ENCODE peak calls at places on chromosomes 12 and 14, in four cellular contexts. One of them, this sample, is unnamed.

GRCh38 chr12:26471560-26471959 is 276.2 kb downstream of the SSPN start:
- DNase-seq in GM23338: no peak
- DNase-seq in CD8-positive, alpha-beta T cell: no peak
- DNase-seq in pancreas: peak; percentile 18
- DNase-seq in this sample: no peak

GRCh38 chr12:112839386-112839972 is 47.9 kb downstream of the RPH3A start:
- DNase-seq in CD8-positive, alpha-beta T cell: no peak
- DNase-seq in pancreas: no peak
- DNase-seq in GM23338: peak; percentile 55
- DNase-seq in this sample: no peak

GRCh38 chr12:12896261-12896660 is 4.9 kb downstream of the GPRC5A start:
- DNase-seq in GM23338: no peak
- DNase-seq in CD8-positive, alpha-beta T cell: no peak
- DNase-seq in pancreas: no peak
- DNase-seq in this sample: no peak

GRCh38 chr12:96635844-96636243 is 146.5 kb downstream of the CFAP54 start:
- DNase-seq in pancreas: no peak
- DNase-seq in GM23338: no peak
- DNase-seq in CD8-positive, alpha-beta T cell: no peak
- DNase-seq in this sample: no peak

GRCh38 chr12:98741615-98742265 is 96.7 kb downstream of the APAF1 start:
- DNase-seq in pancreas: no peak
- DNase-seq in CD8-positive, alpha-beta T cell: no peak
- DNase-seq in GM23338: peak; percentile 51
- DNase-seq in this sample: no peak

GRCh38 chr14:49992901-49993335 is 100.0 kb downstream of the ARF6 start:
- DNase-seq in CD8-positive, alpha-beta T cell: no peak
- DNase-seq in GM23338: no peak
- DNase-seq in pancreas: no peak
- DNase-seq in this sample: peak; percentile 47

GRCh38 chr14:99134333-99135046 is 137.5 kb downstream of the BCL11B start:
- DNase-seq in GM23338: no peak
- DNase-seq in pancreas: no peak
- DNase-seq in CD8-positive, alpha-beta T cell: no peak
- DNase-seq in this sample: no peak

GRCh38 chr14:71555654-71556559 is 376.3 kb upstream of the RGS6 start:
- DNase-seq in GM23338: no peak
- DNase-seq in pancreas: no peak
- DNase-seq in CD8-positive, alpha-beta T cell: no peak
- DNase-seq in this sample: no peak

GRCh38 chr14:72907886-72908285 is 14.0 kb upstream of the DPF3 start:
- DNase-seq in GM23338: no peak
- DNase-seq in pancreas: no peak
- DNase-seq in CD8-positive, alpha-beta T cell: no peak
- DNase-seq in this sample: no peak

GRCh38 chr12:41981758-41982157 is 162.9 kb downstream of the GXYLT1 start:
- DNase-seq in pancreas: no peak
- DNase-seq in CD8-positive, alpha-beta T cell: no peak
- DNase-seq in GM23338: no peak
- DNase-seq in this sample: no peak

GRCh38 chr12:19121449-19122018 is 8.0 kb upstream of the PLEKHA5 start:
- DNase-seq in GM23338: no peak
- DNase-seq in CD8-positive, alpha-beta T cell: no peak
- DNase-seq in pancreas: no peak
- DNase-seq in this sample: no peak

GRCh38 chr12:111248221-111248620 is 120.7 kb downstream of the PHETA1 start:
- DNase-seq in pancreas: no peak
- DNase-seq in CD8-positive, alpha-beta T cell: no peak
- DNase-seq in GM23338: no peak
- DNase-seq in this sample: no peak

GRCh38 chr12:94867066-94867855 is 136.2 kb downstream of the NDUFA12 start:
- DNase-seq in CD8-positive, alpha-beta T cell: no peak
- DNase-seq in pancreas: no peak
- DNase-seq in GM23338: no peak
- DNase-seq in this sample: no peak

GRCh38 chr12:76356094-76356493 is 7.9 kb upstream of the BBS10 start:
- DNase-seq in GM23338: peak; percentile 29
- DNase-seq in pancreas: no peak
- DNase-seq in CD8-positive, alpha-beta T cell: no peak
- DNase-seq in this sample: no peak

GRCh38 chr12:120669055-120669828 is 17.7 kb upstream of the MLEC start:
- DNase-seq in GM23338: peak; percentile 52
- DNase-seq in CD8-positive, alpha-beta T cell: no peak
- DNase-seq in pancreas: peak; percentile 52
- DNase-seq in this sample: peak; percentile 62

GRCh38 chr14:44029933-44030332 is 477.1 kb downstream of the FSCB start:
- DNase-seq in pancreas: no peak
- DNase-seq in GM23338: no peak
- DNase-seq in CD8-positive, alpha-beta T cell: no peak
- DNase-seq in this sample: peak; percentile 16

GRCh38 chr12:80807640-80808288 is 91.1 kb downstream of the MYF5 start:
- DNase-seq in GM23338: no peak
- DNase-seq in pancreas: no peak
- DNase-seq in CD8-positive, alpha-beta T cell: no peak
- DNase-seq in this sample: no peak

GRCh38 chr12:70540996-70541395 is 96.2 kb downstream of the PTPRB start:
- DNase-seq in CD8-positive, alpha-beta T cell: no peak
- DNase-seq in GM23338: no peak
- DNase-seq in pancreas: no peak
- DNase-seq in this sample: no peak

GRCh38 chr14:99133563-99134332 is 138.2 kb downstream of the BCL11B start:
- DNase-seq in pancreas: no peak
- DNase-seq in CD8-positive, alpha-beta T cell: no peak
- DNase-seq in GM23338: peak; percentile 27
- DNase-seq in this sample: no peak

GRCh38 chr14:88852632-88853031 is 28.2 kb downstream of the TTC8 start:
- DNase-seq in CD8-positive, alpha-beta T cell: no peak
- DNase-seq in pancreas: no peak
- DNase-seq in GM23338: no peak
- DNase-seq in this sample: no peak

GRCh38 chr14:61537567-61538463 is 157.5 kb upstream of the HIF1A start:
- DNase-seq in CD8-positive, alpha-beta T cell: no peak
- DNase-seq in pancreas: peak; percentile 80
- DNase-seq in GM23338: peak; percentile 72
- DNase-seq in this sample: peak; percentile 17

GRCh38 chr14:56120091-56120632 is 2.0 kb downstream of the PELI2 start:
- DNase-seq in pancreas: no peak
- DNase-seq in CD8-positive, alpha-beta T cell: no peak
- DNase-seq in GM23338: no peak
- DNase-seq in this sample: no peak
- H3K4me3 ChIP-seq in pancreas: peak overlapping the region; percentile 84
- H3K4me3 ChIP-seq in CD8-positive, alpha-beta T cell: peak overlapping the region; percentile 30
- H3K4me3 ChIP-seq in GM23338: peak overlapping the region; percentile 94
- H3K4me3 ChIP-seq in this sample: peak overlapping the region; percentile 97

DNA sequence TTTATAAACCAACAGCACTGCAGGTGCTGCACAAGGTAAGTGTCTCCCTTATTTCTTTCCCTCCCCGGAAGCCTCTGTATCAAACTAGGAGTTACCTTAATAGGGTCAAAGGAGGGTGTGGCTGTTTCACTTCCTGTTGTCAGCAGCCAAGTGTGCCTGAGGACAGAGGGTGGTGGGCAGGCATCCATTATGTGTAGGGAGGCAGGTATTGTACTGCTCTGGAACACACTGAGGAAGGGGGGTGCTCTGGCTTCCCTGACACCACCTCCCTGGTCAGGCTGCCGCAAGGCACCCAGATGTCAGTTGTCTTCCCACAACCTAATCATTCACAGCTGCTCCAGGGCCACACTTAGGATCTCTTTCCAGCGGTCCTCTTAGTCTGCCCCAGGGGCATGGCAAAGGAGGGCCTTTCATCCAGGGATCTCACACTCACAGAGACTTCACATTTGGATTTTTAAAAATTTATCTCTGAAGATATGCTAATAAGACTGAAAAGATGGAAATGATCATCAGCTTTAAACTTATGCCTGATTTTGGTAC is 132.0 kb upstream of the ARHGAP5 start:
- DNase-seq in pancreas: no peak
- DNase-seq in CD8-positive, alpha-beta T cell: no peak
- DNase-seq in GM23338: no peak
- DNase-seq in this sample: no peak
- H3K27ac ChIP-seq in pancreas: no peak overlapping the region
- H3K27ac ChIP-seq in CD8-positive, alpha-beta T cell: no peak overlapping the region
- H3K27ac ChIP-seq in GM23338: no peak overlapping the region
- H3K27ac ChIP-seq in this sample: no peak overlapping the region

GRCh38 chr14:75049136-75049535 is 2.1 kb downstream of the MLH3 start:
- DNase-seq in CD8-positive, alpha-beta T cell: no peak
- DNase-seq in GM23338: no peak
- DNase-seq in pancreas: no peak
- DNase-seq in this sample: no peak
- H3K4me1 ChIP-seq in CD8-positive, alpha-beta T cell: peaks cover 20% of the 10 kb centered on the region
- H3K4me1 ChIP-seq in GM23338: no peaks in the 10 kb centered on the region
- H3K4me1 ChIP-seq in pancreas: peaks cover 16% of the 10 kb centered on the region
- H3K4me1 ChIP-seq in this sample: no peaks in the 10 kb centered on the region

GRCh38 chr14:102138535-102138934 is 1.2 kb upstream of the WDR20 start:
- DNase-seq in GM23338: no peak
- DNase-seq in CD8-positive, alpha-beta T cell: no peak
- DNase-seq in pancreas: no peak
- DNase-seq in this sample: no peak
- H3K4me3 ChIP-seq in GM23338: peak overlapping the region; percentile 65
- H3K4me3 ChIP-seq in CD8-positive, alpha-beta T cell: peak overlapping the region; percentile 94
- H3K4me3 ChIP-seq in pancreas: peak overlapping the region; percentile 84
- H3K4me3 ChIP-seq in this sample: peak overlapping the region; percentile 68

GRCh38 chr12:48184549-48184922 is 1.1 kb downstream of the CCDC184 start:
- DNase-seq in CD8-positive, alpha-beta T cell: no peak
- DNase-seq in pancreas: no peak
- DNase-seq in GM23338: peak; percentile 34
- DNase-seq in this sample: no peak
- H3K27ac ChIP-seq in CD8-positive, alpha-beta T cell: no peak overlapping the region
- H3K27ac ChIP-seq in pancreas: no peak overlapping the region
- H3K27ac ChIP-seq in GM23338: no peak overlapping the region
- H3K27ac ChIP-seq in this sample: no peak overlapping the region

DNA sequence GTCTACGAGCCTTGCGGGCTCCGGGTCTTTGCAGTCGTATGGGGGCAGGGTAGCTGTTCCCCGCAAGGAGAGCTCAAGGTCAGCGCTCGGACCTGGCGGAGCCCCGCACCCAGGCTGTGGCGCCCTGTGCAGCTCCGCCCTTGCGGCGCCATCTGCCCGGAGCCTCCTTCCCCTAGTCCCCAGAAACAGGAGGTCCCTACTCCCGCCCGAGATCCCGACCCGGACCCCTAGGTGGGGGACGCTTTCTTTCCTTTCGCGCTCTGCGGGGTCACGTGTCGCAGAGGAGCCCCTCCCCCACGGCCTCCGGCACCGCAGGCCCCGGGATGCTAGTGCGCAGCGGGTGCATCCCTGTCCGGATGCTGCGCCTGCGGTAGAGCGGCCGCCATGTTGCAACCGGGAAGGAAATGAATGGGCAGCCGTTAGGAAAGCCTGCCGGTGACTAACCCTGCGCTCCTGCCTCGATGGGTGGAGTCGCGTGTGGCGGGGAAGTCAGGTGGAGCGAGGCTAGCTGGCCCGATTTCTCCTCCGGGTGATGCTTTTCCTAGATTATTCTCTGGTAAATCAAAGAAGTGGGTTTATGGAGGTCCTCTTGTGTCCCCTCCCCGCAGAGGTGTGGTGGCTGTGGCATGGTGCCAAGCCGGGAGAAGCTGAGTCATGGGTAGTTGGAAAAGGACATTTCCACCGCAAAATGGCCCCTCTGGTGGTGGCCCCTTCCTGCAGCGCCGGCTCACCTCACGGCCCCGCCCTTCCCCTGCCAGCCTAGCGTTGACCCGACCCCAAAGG is 788 bp downstream of the GAPDH start:
- DNase-seq in CD8-positive, alpha-beta T cell: peak; percentile 31
- DNase-seq in pancreas: peak; percentile 65
- DNase-seq in GM23338: peak; percentile 82
- DNase-seq in this sample: peak; percentile 89
- H3K4me1 ChIP-seq in CD8-positive, alpha-beta T cell: peaks cover 53% of the 10 kb centered on the region
- H3K4me1 ChIP-seq in pancreas: peaks cover 15% of the 10 kb centered on the region
- H3K4me1 ChIP-seq in GM23338: peaks cover 38% of the 10 kb centered on the region
- H3K4me1 ChIP-seq in this sample: peaks cover 7% of the 10 kb centered on the region

DNA sequence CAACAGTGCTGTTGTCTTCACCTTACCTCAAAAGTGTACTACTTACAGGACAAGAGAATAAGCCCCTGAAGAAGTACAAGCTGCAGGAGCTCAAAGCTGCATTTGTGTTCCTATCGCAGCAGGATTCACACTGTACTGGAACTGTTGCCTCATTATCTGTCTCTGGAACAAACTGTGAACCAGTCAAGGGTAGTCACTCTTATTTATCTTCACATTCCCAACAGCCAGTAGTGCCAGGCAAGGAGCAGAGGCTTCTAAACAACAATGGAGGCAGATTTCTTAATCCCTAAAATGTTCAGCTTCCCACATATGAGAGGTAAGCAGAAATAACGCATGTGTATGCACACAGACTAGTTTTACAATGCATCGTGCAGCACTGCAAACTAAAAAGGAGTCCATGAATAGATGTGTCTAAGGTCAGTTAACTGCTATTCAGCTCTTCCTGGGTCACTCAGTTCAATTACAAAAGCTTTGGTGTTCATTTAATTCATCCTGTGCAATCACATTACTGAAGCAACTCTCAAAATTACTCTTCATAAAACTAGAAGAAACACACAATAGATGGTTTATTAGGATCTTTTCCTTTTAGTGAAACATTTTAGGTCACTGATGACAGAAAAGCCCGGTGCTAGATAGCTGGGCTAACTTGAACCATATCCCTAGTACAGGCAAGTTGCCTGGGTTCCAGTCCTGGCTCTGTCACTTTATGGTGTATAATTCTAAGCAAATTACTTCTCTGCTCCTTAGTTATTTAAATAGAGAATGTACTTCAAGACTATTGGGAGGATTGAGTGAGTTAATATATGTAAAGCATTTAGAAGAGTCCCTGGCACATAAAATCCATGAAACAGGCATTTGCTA is 2.7 kb downstream of the APPL2 start:
- DNase-seq in CD8-positive, alpha-beta T cell: no peak
- DNase-seq in pancreas: no peak
- DNase-seq in GM23338: no peak
- DNase-seq in this sample: no peak
- H3K4me3 ChIP-seq in CD8-positive, alpha-beta T cell: no peak overlapping the region
- H3K4me3 ChIP-seq in pancreas: peak overlapping the region; percentile 3
- H3K4me3 ChIP-seq in GM23338: no peak overlapping the region
- H3K4me3 ChIP-seq in this sample: peak overlapping the region; percentile 92

GRCh38 chr12:65786041-65786440 is 38.2 kb upstream of the HMGA2 start:
- DNase-seq in pancreas: no peak
- DNase-seq in GM23338: no peak
- DNase-seq in CD8-positive, alpha-beta T cell: no peak
- DNase-seq in this sample: no peak
- H3K27ac ChIP-seq in pancreas: no peak overlapping the region
- H3K27ac ChIP-seq in GM23338: no peak overlapping the region
- H3K27ac ChIP-seq in CD8-positive, alpha-beta T cell: no peak overlapping the region
- H3K27ac ChIP-seq in this sample: no peak overlapping the region